ENCODE peak calls at places on chromosomes 5 and 9, in ten cellular contexts. O is HuH-7, F is NCI-H1417 treated with DMSO at 0.1 percent for 48 hours, Z is NCI-H2029 treated with DMSO at 0.1 percent for 48 hours, J is HEK293T, V is ELF-1, S is GM23248, K is IMR-90, B is SW480, P is cerebellar cortex. E is an unnamed sample.

GRCh38 chr9:106277931-106278330 is 583.6 kb downstream of the TMEM38B start:
- DNase-seq in V (no peak), B (peak), P (no peak), S (no peak), Z (no peak), F (no peak), O (no peak), J (no peak), K (no peak), E (no peak)

GRCh38 chr5:59765446-59765845 is 128.1 kb downstream of the PDE4D start:
- DNase-seq in O (no peak), F (no peak), P (no peak), V (no peak), K (no peak), S (no peak), Z (no peak), J (no peak), B (no peak), E (no peak)

GRCh38 chr5:172707285-172708182 is 63.5 kb downstream of the DUSP1 start:
- DNase-seq in P (peak), S (peak), K (peak), F (no peak), O (peak), B (peak), J (peak), V (peak), Z (peak), E (no peak)

GRCh38 chr5:26948921-26949320 is 89.5 kb downstream of the CDH9 start:
- DNase-seq in B (no peak), O (no peak), J (no peak), V (no peak), K (no peak), P (no peak), F (no peak), Z (no peak), S (no peak), E (no peak)

GRCh38 chr5:33153373-33153772 is 287.4 kb upstream of the TARS1 start:
- DNase-seq in V (no peak), B (no peak), F (no peak), K (no peak), P (no peak), S (no peak), Z (no peak), O (no peak), J (no peak), E (no peak)

GRCh38 chr5:147188200-147189108 is 46.4 kb upstream of the STK32A start:
- DNase-seq in J (peak), P (peak), V (peak), O (peak), F (peak), Z (peak), B (peak), S (peak), K (peak), E (no peak)

GRCh38 chr5:43193171-43193951 is 1.3 kb downstream of the NIM1K start:
- DNase-seq in O (peak), V (peak), B (peak), Z (no peak), P (peak), S (peak), F (no peak), K (peak), J (peak), E (no peak)

GRCh38 chr9:73741316-73741715 is 589.7 kb downstream of the ANXA1 start:
- DNase-seq in F (no peak), B (no peak), O (no peak), S (no peak), V (no peak), J (no peak), P (no peak), K (no peak), Z (no peak), E (no peak)

GRCh38 chr9:79221084-79221483 is 350.7 kb upstream of the TLE4 start:
- DNase-seq in O (no peak), P (no peak), S (peak), K (peak), B (no peak), V (peak), Z (no peak), J (no peak), F (no peak), E (no peak)

GRCh38 chr9:107039546-107039945 is 176.6 kb downstream of the ZNF462 start:
- DNase-seq in P (no peak), J (no peak), B (peak), K (peak), V (no peak), F (peak), S (peak), O (no peak), Z (no peak), E (no peak)

GRCh38 chr9:5500441-5501235 is 9.7 kb upstream of the PDCD1LG2 start:
- DNase-seq in Z (peak), F (no peak), V (no peak), B (no peak), K (peak), P (no peak), O (no peak), S (no peak), J (no peak), E (no peak)

GRCh38 chr9:74783408-74783807 is 104.3 kb downstream of the TRPM6 start:
- DNase-seq in K (peak), S (peak), B (peak), P (no peak), F (no peak), V (no peak), O (no peak), J (no peak), Z (no peak), E (no peak)

GRCh38 chr9:121160025-121160424 is 41.6 kb downstream of the RAB14 start:
- DNase-seq in P (no peak), K (no peak), V (no peak), B (no peak), S (no peak), O (no peak), Z (no peak), F (no peak), J (no peak), E (no peak)

GRCh38 chr5:79935992-79936643 is 54.9 kb downstream of the MTX3 start:
- DNase-seq in O (no peak), V (no peak), F (no peak), K (peak), J (no peak), S (peak), B (no peak), P (no peak), Z (no peak), E (no peak)

GRCh38 chr9:89022071-89022721 is 30.9 kb downstream of the S1PR3 start:
- DNase-seq in B (no peak), O (no peak), J (no peak), F (no peak), P (no peak), Z (no peak), V (peak), S (peak), K (peak), E (no peak)

GRCh38 chr5:74638776-74639537 is 1.6 kb downstream of the ENC1 start:
- DNase-seq in J (no peak), F (no peak), K (peak), S (peak), V (no peak), Z (peak), O (no peak), P (no peak), B (peak), E (no peak)

GRCh38 chr5:99600952-99601351 is 672.1 kb upstream of the CHD1 start:
- DNase-seq in B (no peak), Z (no peak), F (no peak), S (no peak), K (no peak), P (no peak), O (no peak), V (no peak), J (no peak), E (no peak)

GRCh38 chr5:77430726-77431125 is 61.4 kb downstream of the WDR41 start:
- DNase-seq in B (no peak), O (no peak), Z (no peak), V (no peak), F (no peak), J (no peak), P (no peak), K (peak), S (peak), E (no peak)

E was measured in pancreas.